ENCODE peak calls at places on chromosomes 1 and 21, in five cellular contexts. S is suprapubic skin, I is prostate gland, E is stomach, A is spleen. Z is an unnamed sample.

GRCh38 chr1:5744911-5745431 is 247.3 kb downstream of the NPHP4 start:
- DNase-seq in S (peak), E (peak), A (peak), I (no peak), Z (no peak)

GRCh38 chr1:222652676-222653075 is 34.8 kb downstream of the MIA3 start:
- DNase-seq in I (no peak), E (no peak), S (no peak), A (no peak), Z (no peak)

GRCh38 chr1:159172599-159173291 is 1.3 kb downstream of the CADM3 start:
- DNase-seq in I (no peak), S (peak), E (no peak), A (no peak), Z (no peak)

GRCh38 chr1:13917607-13918006 is 217.6 kb downstream of the PRDM2 start:
- DNase-seq in E (no peak), I (no peak), S (no peak), A (no peak), Z (no peak)

GRCh38 chr21:34345892-34346291 is 17.9 kb upstream of the KCNE2 start:
- DNase-seq in S (no peak), I (no peak), E (no peak), A (no peak), Z (no peak)

GRCh38 chr1:193408782-193409293 is 222.4 kb upstream of the B3GALT2 start:
- DNase-seq in E (peak), S (no peak), I (peak), A (no peak), Z (no peak)

GRCh38 chr1:201488817-201489581 is 17.9 kb downstream of the CSRP1 start:
- DNase-seq in A (peak), S (no peak), I (no peak), E (no peak), Z (no peak)

GRCh38 chr1:170214117-170214979 is 68.6 kb downstream of the NTMT2 start:
- DNase-seq in A (no peak), I (no peak), S (no peak), E (no peak), Z (no peak)

GRCh38 chr1:109017134-109017533 is 24.8 kb downstream of the WDR47 start:
- DNase-seq in A (no peak), I (no peak), S (no peak), E (no peak), Z (no peak)

GRCh38 chr1:154768456-154769125 is 101.5 kb downstream of the KCNN3 start:
- DNase-seq in I (no peak), S (peak), E (peak), A (peak), Z (no peak)

GRCh38 chr1:176167210-176167609 is 39.9 kb downstream of the COP1 start:
- DNase-seq in S (no peak), E (no peak), I (no peak), A (no peak), Z (no peak)

GRCh38 chr1:22848374-22848773 is 124.3 kb downstream of the LACTBL1 start:
- DNase-seq in S (no peak), A (no peak), E (no peak), I (no peak), Z (no peak)

GRCh38 chr1:89781494-89782126 is 39.2 kb upstream of the LRRC8D start:
- DNase-seq in E (no peak), A (no peak), I (no peak), S (no peak), Z (no peak)

GRCh38 chr1:229487181-229487580 is 21.0 kb downstream of the NUP133 start:
- DNase-seq in A (no peak), S (no peak), E (no peak), I (no peak), Z (no peak)

GRCh38 chr21:25863031-25863430 is 128.3 kb downstream of the GABPA start:
- DNase-seq in A (no peak), I (no peak), S (no peak), E (no peak), Z (no peak)

GRCh38 chr1:10257851-10258250 is 47.5 kb downstream of the KIF1B start:
- DNase-seq in I (no peak), E (no peak), A (no peak), S (no peak), Z (no peak)

GRCh38 chr1:173205146-173206051 is 1.7 kb downstream of the TNFSF4 start:
- DNase-seq in I (no peak), E (no peak), A (no peak), S (no peak), Z (no peak)

GRCh38 chr1:16888806-16889178 is 7.0 kb upstream of the RNU1-2 start:
- DNase-seq in A (no peak), S (no peak), I (no peak), E (no peak), Z (no peak)

GRCh38 chr1:51553911-51554310 is 34.8 kb upstream of the EPS15 start:
- DNase-seq in I (no peak), S (no peak), E (no peak), A (no peak), Z (no peak)

GRCh38 chr1:145845144-145845513 is 301 bp upstream of the NUDT17 start:
- DNase-seq in E (no peak), I (no peak), S (no peak), A (no peak), Z (no peak)

GRCh38 chr1:49541096-49541752 is 482.5 kb downstream of the AGBL4 start:
- DNase-seq in I (no peak), E (no peak), S (no peak), A (no peak), Z (no peak)
- TF ChIP-seq POLR2AphosphoS5 in I (no peak), E (no peak), S (no peak), A (no peak), Z (no peak)

DNA sequence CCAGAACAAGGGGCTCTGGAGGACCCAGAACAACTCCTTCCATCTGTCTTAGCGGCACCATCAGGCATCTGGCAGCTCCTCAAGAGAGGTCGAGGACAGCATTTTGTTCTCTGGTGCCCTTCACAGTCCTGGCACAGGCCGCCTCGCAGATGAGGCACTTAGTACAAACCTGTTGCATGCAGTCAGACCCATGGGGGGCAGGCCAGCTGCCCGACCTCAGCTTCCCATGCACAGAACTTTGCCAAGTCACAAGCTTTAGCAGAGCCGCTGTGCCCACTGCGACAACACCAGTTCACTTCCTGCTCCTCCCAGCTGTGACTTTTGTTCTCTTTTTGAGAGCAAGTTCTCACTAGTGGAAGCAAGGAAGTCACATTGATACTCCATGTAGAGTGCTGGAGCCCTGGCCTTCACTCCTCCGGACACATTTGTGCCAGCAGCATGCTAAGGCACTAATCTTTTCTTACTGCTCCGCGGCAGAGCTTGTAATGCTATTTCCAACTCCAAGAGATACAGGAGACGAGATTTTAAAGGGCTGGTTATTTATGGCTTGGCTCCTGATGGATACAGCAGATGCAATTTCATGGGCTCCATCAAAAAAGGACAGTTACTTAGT is 44.6 kb downstream of the HMGB4 start:
- DNase-seq in I (no peak), E (no peak), A (peak), S (no peak), Z (no peak)
- H3K27ac ChIP-seq in I (no peak), E (no peak), A (no peak), S (no peak), Z (no peak)

GRCh38 chr1:177983087-177983823 is 13.4 kb upstream of the SEC16B start:
- DNase-seq in I (no peak), E (no peak), A (no peak), S (no peak), Z (no peak)
- TF ChIP-seq POLR2AphosphoS5 in I (no peak), E (no peak), A (no peak), S (no peak), Z (no peak)

GRCh38 chr1:58861076-58861475 is 77.2 kb upstream of the JUN start:
- DNase-seq in A (no peak), E (no peak), S (no peak), I (no peak), Z (no peak)
- H3K27ac ChIP-seq in A (no peak), E (peak), S (no peak), I (no peak), Z (no peak)

Z was measured in esophagus muscularis mucosa.